ENCODE peak calls at places on chromosomes 6 and 20, in five cellular contexts. L is HTR-8/SVneo, P is astrocyte of the spinal cord, O is RCC 7860, K is NCI-H1105 treated with DMSO at 0.1 percent for 48 hours. I is an unnamed sample.

GRCh38 chr6:113120577-113121285 is 736.4 kb upstream of the MARCKS start:
- DNase-seq in L (peak; percentile 28), P (peak; percentile 99), O (peak; percentile 96), K (no peak), I (peak; percentile 2)

GRCh38 chr6:92784235-92784634 is 635.1 kb downstream of the EPHA7 start:
- DNase-seq in L (no peak), P (no peak), O (no peak), K (no peak), I (no peak)

GRCh38 chr6:161446296-161446925 is 172.6 kb upstream of the AGPAT4 start:
- DNase-seq in L (no peak), P (no peak), O (no peak), K (no peak), I (no peak)

GRCh38 chr20:49395659-49396058 is 86.8 kb downstream of the KCNB1 start:
- DNase-seq in L (no peak), P (no peak), O (no peak), K (no peak), I (no peak)

GRCh38 chr6:2480267-2480966 is 235.0 kb upstream of the GMDS start:
- DNase-seq in L (no peak), P (no peak), O (no peak), K (no peak), I (no peak)

GRCh38 chr20:44057698-44058675 is 129.0 kb downstream of the JPH2 start:
- DNase-seq in L (no peak), P (no peak), O (no peak), K (peak; percentile 27), I (no peak)

GRCh38 chr20:1894471-1894950 is 696 bp upstream of the SIRPA start:
- DNase-seq in L (peak; percentile 37), P (peak; percentile 72), O (no peak), K (peak; percentile 62), I (peak; percentile 87)

GRCh38 chr6:125950293-125950692 is 6.3 kb upstream of the HINT3 start:
- DNase-seq in L (peak; percentile 17), P (no peak), O (no peak), K (no peak), I (no peak)

GRCh38 chr6:117810269-117810668 is 96.8 kb upstream of the SLC35F1 start:
- DNase-seq in L (no peak), P (no peak), O (no peak), K (no peak), I (no peak)

GRCh38 chr6:123888779-123889513 is 85.3 kb downstream of the NKAIN2 start:
- DNase-seq in L (no peak), P (no peak), O (no peak), K (peak; percentile 36), I (peak; percentile 52)

GRCh38 chr6:169529931-169530761 is 171.7 kb downstream of the WDR27 start:
- DNase-seq in L (no peak), P (peak; percentile 75), O (peak; percentile 91), K (no peak), I (no peak)

GRCh38 chr6:72522735-72523141 is 99.1 kb upstream of the KCNQ5 start:
- DNase-seq in L (peak; percentile 3), P (no peak), O (no peak), K (peak; percentile 79), I (peak; percentile 83)

GRCh38 chr6:14835122-14835521 is 410.7 kb upstream of the JARID2 start:
- DNase-seq in L (no peak), P (no peak), O (no peak), K (no peak), I (no peak)

GRCh38 chr6:159023893-159024292 is 20.9 kb downstream of the TAGAP start:
- DNase-seq in L (no peak), P (no peak), O (no peak), K (no peak), I (no peak)

GRCh38 chr6:11648436-11648775 is 110.9 kb downstream of the TMEM170B start:
- DNase-seq in L (no peak), P (no peak), O (no peak), K (no peak), I (no peak)

GRCh38 chr6:125759184-125759902 is 9.9 kb downstream of the HEY2 start:
- DNase-seq in L (no peak), P (no peak), O (no peak), K (no peak), I (no peak)

GRCh38 chr6:101716387-101716786 is 322.9 kb downstream of the GRIK2 start:
- DNase-seq in L (no peak), P (no peak), O (no peak), K (no peak), I (no peak)

GRCh38 chr20:58745391-58745790 is 52.8 kb downstream of the NPEPL1 start:
- DNase-seq in L (no peak), P (no peak), O (no peak), K (no peak), I (no peak)

GRCh38 chr6:83199865-83200230 is 6.7 kb downstream of the RWDD2A start:
- DNase-seq in L (peak; percentile 48), P (peak; percentile 78), O (peak; percentile 58), K (no peak), I (no peak)

GRCh38 chr6:147131728-147132127 is 72.5 kb upstream of the STXBP5 start:
- DNase-seq in L (no peak), P (peak; percentile 29), O (no peak), K (no peak), I (peak; percentile 44)

GRCh38 chr20:57440678-57441509 is 49.7 kb downstream of the RBM38 start:
- DNase-seq in L (no peak), P (peak; percentile 20), O (no peak), K (no peak), I (no peak)

GRCh38 chr20:46602429-46602828 is 48.8 kb downstream of the SLC13A3 start:
- DNase-seq in L (no peak), P (no peak), O (no peak), K (no peak), I (no peak)

GRCh38 chr20:4961746-4962145 is 39.6 kb downstream of the SLC23A2 start:
- DNase-seq in L (peak; percentile 68), P (peak; percentile 43), O (no peak), K (no peak), I (no peak)

GRCh38 chr20:39605908-39606307 is 643.8 kb downstream of the DHX35 start:
- DNase-seq in L (no peak), P (no peak), O (no peak), K (no peak), I (no peak)

GRCh38 chr6:121686611-121687023 is 251.2 kb downstream of the GJA1 start:
- DNase-seq in L (no peak), P (no peak), O (no peak), K (peak; percentile 56), I (no peak)

GRCh38 chr6:11425876-11426275 is 111.7 kb upstream of the TMEM170B start:
- DNase-seq in L (no peak), P (no peak), O (no peak), K (no peak), I (no peak)

GRCh38 chr20:49676581-49677291 is 36.9 kb downstream of the B4GALT5 start:
- DNase-seq in L (peak; percentile 75), P (peak; percentile 67), O (peak; percentile 79), K (no peak), I (peak; percentile 61)

GRCh38 chr20:3710703-3711417 is 1.5 kb downstream of the SIGLEC1 start:
- DNase-seq in L (peak; percentile 85), P (peak; percentile 38), O (no peak), K (peak; percentile 43), I (peak; percentile 58)

I was measured in NCI-H69.